ENCODE peak calls at places on chromosome 1, in four cellular contexts. V is H54, W is omental fat pad, S is lung. B is an unnamed sample.

GRCh38 chr1:194155962-194156361 is 969.5 kb upstream of the B3GALT2 start:
- DNase-seq in S (no peak), V (no peak), W (no peak), B (no peak)

GRCh38 chr1:243742814-243743213 is 107.2 kb downstream of the AKT3 start:
- DNase-seq in W (no peak), S (no peak), V (peak; percentile 30), B (peak; percentile 36)

GRCh38 chr1:32195972-32196823 is 4.2 kb upstream of the CCDC28B start:
- DNase-seq in W (no peak), V (no peak), S (no peak), B (no peak)

GRCh38 chr1:247456914-247457638 is 828 bp downstream of the OR2B11 start:
- DNase-seq in S (no peak), W (no peak), V (no peak), B (no peak)

GRCh38 chr1:239763850-239764249 is 327.8 kb upstream of the FMN2 start:
- DNase-seq in V (no peak), S (no peak), W (no peak), B (no peak)

GRCh38 chr1:228837817-228838716 is 102.8 kb downstream of the RHOU start:
- DNase-seq in W (peak; percentile 49), V (peak; percentile 55), S (peak; percentile 80), B (peak; percentile 81)

GRCh38 chr1:114756949-114757454 is 782 bp downstream of the CSDE1 start:
- DNase-seq in W (peak; percentile 54), S (peak; percentile 44), V (no peak), B (no peak)

GRCh38 chr1:230430499-230430898 is 4.4 kb upstream of the PGBD5 start:
- DNase-seq in V (no peak), W (no peak), S (no peak), B (no peak)

GRCh38 chr1:232123775-232124659 is 497.4 kb downstream of the DISC1 start:
- DNase-seq in S (no peak), W (no peak), V (no peak), B (no peak)

GRCh38 chr1:164601399-164602141 is 42.6 kb downstream of the PBX1 start:
- DNase-seq in S (no peak), W (no peak), V (no peak), B (no peak)

GRCh38 chr1:212477680-212478466 is 45.2 kb downstream of the NENF start:
- DNase-seq in V (no peak), S (no peak), W (no peak), B (no peak)

GRCh38 chr1:41733021-41733420 is 185.7 kb downstream of the HIVEP3 start:
- DNase-seq in W (no peak), V (no peak), S (no peak), B (no peak)

GRCh38 chr1:230124187-230125128 is 57.4 kb downstream of the GALNT2 start:
- DNase-seq in W (no peak), V (no peak), S (no peak), B (no peak)

B was measured in HTR-8/SVneo.